ENCODE peak calls at places on chromosomes 1 and 21, in four cellular contexts. E is stimulated activated CD8-positive, alpha-beta memory T cell treated with anti-CD3 and anti-CD28 coated beads, Interleukin-2, amount 100 ng/mL, for 1 hour; L is CD8-positive, alpha-beta memory T cell; S is astrocyte of the cerebellum. U is an unnamed sample.

GRCh38 chr1:156921053-156921529 is 659 bp downstream of the LRRC71 start:
- DNase-seq in E (no peak), S (no peak), L (no peak), U (no peak)

GRCh38 chr1:204692852-204693356 is 7.4 kb upstream of the LRRN2 start:
- DNase-seq in S (no peak), E (no peak), L (no peak), U (no peak)

GRCh38 chr21:31136891-31137290 is 98.6 kb upstream of the KRTAP19-8 start:
- DNase-seq in L (no peak), E (no peak), S (peak), U (peak)

GRCh38 chr1:94324168-94324544 is 86.8 kb upstream of the ARHGAP29 start:
- DNase-seq in S (no peak), L (no peak), E (no peak), U (no peak)

GRCh38 chr1:55040953-55041494 is 1.7 kb downstream of the PCSK9 start:
- DNase-seq in E (no peak), S (no peak), L (no peak), U (no peak)

GRCh38 chr1:182955596-182956588 is 2.9 kb upstream of the SHCBP1L start:
- DNase-seq in E (no peak), L (no peak), S (peak), U (peak)

GRCh38 chr1:16125088-16125470 is 30.8 kb downstream of the EPHA2 start:
- DNase-seq in S (no peak), L (no peak), E (no peak), U (no peak)

GRCh38 chr1:193104496-193104905 is 713 bp downstream of the GLRX2 start:
- DNase-seq in L (peak), E (no peak), S (peak), U (no peak)

GRCh38 chr21:38171723-38172344 is 85.0 kb upstream of the KCNJ15 start:
- DNase-seq in E (no peak), L (no peak), S (no peak), U (no peak)

GRCh38 chr1:50529510-50529909 is 106.3 kb upstream of the DMRTA2 start:
- DNase-seq in L (no peak), S (no peak), E (no peak), U (no peak)

GRCh38 chr1:159012495-159012894 is 2.8 kb downstream of the IFI16 start:
- DNase-seq in L (peak), S (no peak), E (no peak), U (no peak)

GRCh38 chr1:68103006-68103545 is 52.6 kb upstream of the DIRAS3 start:
- DNase-seq in E (no peak), S (no peak), L (no peak), U (no peak)

GRCh38 chr1:208245185-208245705 is 1.1 kb upstream of the PLXNA2 start:
- DNase-seq in L (peak), S (peak), E (peak), U (peak)

GRCh38 chr1:199687321-199687720 is 340.2 kb upstream of the NR5A2 start:
- DNase-seq in L (no peak), S (no peak), E (no peak), U (no peak)

GRCh38 chr21:44085491-44086321 is 21.5 kb upstream of the PWP2 start:
- DNase-seq in S (no peak), E (no peak), L (no peak), U (no peak)

GRCh38 chr1:21705303-21705980 is 36.3 kb upstream of the RAP1GAP start:
- DNase-seq in S (no peak), L (no peak), E (no peak), U (no peak)

GRCh38 chr1:236058141-236058626 is 6.7 kb downstream of the NID1 start:
- DNase-seq in S (no peak), L (no peak), E (no peak), U (peak)

GRCh38 chr1:228751360-228752098 is 16.2 kb downstream of the RHOU start:
- DNase-seq in E (no peak), L (no peak), S (no peak), U (no peak)

GRCh38 chr1:35577071-35577998 is 4.2 kb downstream of the TFAP2E start:
- DNase-seq in E (peak), L (peak), S (no peak), U (no peak)

GRCh38 chr1:232766224-232766890 is 38.9 kb upstream of the MAP10 start:
- DNase-seq in S (no peak), L (no peak), E (no peak), U (no peak)

GRCh38 chr1:22380024-22380785 is 71.4 kb upstream of the ZBTB40 start:
- DNase-seq in L (no peak), E (no peak), S (no peak), U (no peak)

GRCh38 chr21:44323591-44323990 is 15.6 kb downstream of the CFAP410 start:
- DNase-seq in L (no peak), E (no peak), S (no peak), U (no peak)

GRCh38 chr1:91501527-91501859 is 842 bp downstream of the CDC7 start:
- DNase-seq in E (no peak), L (no peak), S (peak), U (no peak)

GRCh38 chr1:163094182-163094581 is 25.0 kb downstream of the RGS4 start:
- DNase-seq in S (no peak), E (no peak), L (no peak), U (no peak)

GRCh38 chr1:28642056-28642846 is 616 bp downstream of the TAF12 start:
- DNase-seq in L (no peak), E (no peak), S (no peak), U (peak)

GRCh38 chr1:23140940-23141596 is 27.6 kb downstream of the LUZP1 start:
- DNase-seq in E (no peak), S (no peak), L (no peak), U (no peak)

GRCh38 chr1:196071452-196071851 is 536.8 kb downstream of the KCNT2 start:
- DNase-seq in L (no peak), S (no peak), E (no peak), U (no peak)

GRCh38 chr1:980602-981395 is 1.1 kb downstream of the PERM1 start:
- DNase-seq in E (no peak), L (peak), S (no peak), U (no peak)

GRCh38 chr1:219020386-219020785 is 153.3 kb upstream of the LYPLAL1 start:
- DNase-seq in E (no peak), L (no peak), S (no peak), U (no peak)

GRCh38 chr1:76867342-76868130 is at the start of gene ST6GALNAC5:
- DNase-seq in L (no peak), E (no peak), S (peak), U (peak)

GRCh38 chr1:4273747-4274146 is 373.7 kb upstream of the C1orf174 start:
- DNase-seq in S (no peak), E (no peak), L (no peak), U (no peak)